ENCODE peak calls at places on chromosomes 2 and 18, in seven cellular contexts. One of them, this sample, is unnamed.

GRCh38 chr2:144325086-144325485 is 194.8 kb downstream of the ZEB2 start:
- DNase-seq in cardiac muscle cell: no peak
- DNase-seq in IMR-90: no peak
- DNase-seq in endothelial cell: no peak
- DNase-seq in HFFc6: no peak
- DNase-seq in Calu3: no peak
- DNase-seq in A549: no peak
- DNase-seq in this sample: no peak

GRCh38 chr2:71361631-71362030 is 30.0 kb downstream of the ZNF638 start:
- DNase-seq in cardiac muscle cell: no peak
- DNase-seq in IMR-90: no peak
- DNase-seq in endothelial cell: no peak
- DNase-seq in HFFc6: no peak
- DNase-seq in Calu3: no peak
- DNase-seq in A549: no peak
- DNase-seq in this sample: no peak

GRCh38 chr2:205768815-205769493 is 86.7 kb downstream of the NRP2 start:
- DNase-seq in cardiac muscle cell: peak; percentile 49
- DNase-seq in IMR-90: peak; percentile 60
- DNase-seq in endothelial cell: no peak
- DNase-seq in HFFc6: no peak
- DNase-seq in Calu3: no peak
- DNase-seq in A549: no peak
- DNase-seq in this sample: no peak

GRCh38 chr2:218010116-218010837 is 7.5 kb upstream of the TNS1 start:
- DNase-seq in cardiac muscle cell: peak; percentile 56
- DNase-seq in IMR-90: peak; percentile 51
- DNase-seq in endothelial cell: peak; percentile 63
- DNase-seq in HFFc6: peak; percentile 33
- DNase-seq in Calu3: peak; percentile 76
- DNase-seq in A549: peak; percentile 25
- DNase-seq in this sample: peak; percentile 53

GRCh38 chr18:49691177-49691608 is 122.1 kb downstream of the ACAA2 start:
- DNase-seq in cardiac muscle cell: peak; percentile 67
- DNase-seq in IMR-90: peak; percentile 93
- DNase-seq in endothelial cell: no peak
- DNase-seq in HFFc6: peak; percentile 90
- DNase-seq in Calu3: no peak
- DNase-seq in A549: peak; percentile 12
- DNase-seq in this sample: no peak

GRCh38 chr2:212495076-212495475 is 43.5 kb downstream of the ERBB4 start:
- DNase-seq in cardiac muscle cell: no peak
- DNase-seq in IMR-90: no peak
- DNase-seq in endothelial cell: no peak
- DNase-seq in HFFc6: no peak
- DNase-seq in Calu3: no peak
- DNase-seq in A549: no peak
- DNase-seq in this sample: no peak

GRCh38 chr2:17301437-17301836 is 216.8 kb downstream of the RAD51AP2 start:
- DNase-seq in cardiac muscle cell: no peak
- DNase-seq in IMR-90: no peak
- DNase-seq in endothelial cell: no peak
- DNase-seq in HFFc6: no peak
- DNase-seq in Calu3: no peak
- DNase-seq in A549: no peak
- DNase-seq in this sample: no peak

GRCh38 chr18:48608581-48608980 is 69.8 kb downstream of the CTIF start:
- DNase-seq in cardiac muscle cell: no peak
- DNase-seq in IMR-90: no peak
- DNase-seq in endothelial cell: no peak
- DNase-seq in HFFc6: no peak
- DNase-seq in Calu3: no peak
- DNase-seq in A549: no peak
- DNase-seq in this sample: peak; percentile 57

GRCh38 chr18:74731097-74731496 is 133.4 kb downstream of the ZNF407 start:
- DNase-seq in cardiac muscle cell: peak; percentile 38
- DNase-seq in IMR-90: peak; percentile 86
- DNase-seq in endothelial cell: no peak
- DNase-seq in HFFc6: peak; percentile 74
- DNase-seq in Calu3: no peak
- DNase-seq in A549: no peak
- DNase-seq in this sample: no peak

GRCh38 chr2:216151313-216152030 is 42.3 kb downstream of the XRCC5 start:
- DNase-seq in cardiac muscle cell: peak; percentile 14
- DNase-seq in IMR-90: peak; percentile 24
- DNase-seq in endothelial cell: no peak
- DNase-seq in HFFc6: peak; percentile 55
- DNase-seq in Calu3: no peak
- DNase-seq in A549: no peak
- DNase-seq in this sample: no peak
- TF ChIP-seq CTCF in cardiac muscle cell: peak; percentile 8
- TF ChIP-seq CTCF in IMR-90: peak; percentile 27
- TF ChIP-seq CTCF in endothelial cell: no peak
- TF ChIP-seq CTCF in HFFc6: peak; percentile 58
- TF ChIP-seq CTCF in Calu3: no peak
- TF ChIP-seq CTCF in A549: peak; percentile 22
- TF ChIP-seq CTCF in this sample: peak; percentile 46

GRCh38 chr2:120769787-120770120 is 34.1 kb downstream of the GLI2 start:
- DNase-seq in cardiac muscle cell: no peak
- DNase-seq in IMR-90: no peak
- DNase-seq in endothelial cell: no peak
- DNase-seq in HFFc6: no peak
- DNase-seq in Calu3: no peak
- DNase-seq in A549: no peak
- DNase-seq in this sample: peak; percentile 10
- TF ChIP-seq CTCF in cardiac muscle cell: no peak
- TF ChIP-seq CTCF in IMR-90: no peak
- TF ChIP-seq CTCF in endothelial cell: no peak
- TF ChIP-seq CTCF in HFFc6: no peak
- TF ChIP-seq CTCF in Calu3: no peak
- TF ChIP-seq CTCF in A549: no peak
- TF ChIP-seq CTCF in this sample: no peak

DNA sequence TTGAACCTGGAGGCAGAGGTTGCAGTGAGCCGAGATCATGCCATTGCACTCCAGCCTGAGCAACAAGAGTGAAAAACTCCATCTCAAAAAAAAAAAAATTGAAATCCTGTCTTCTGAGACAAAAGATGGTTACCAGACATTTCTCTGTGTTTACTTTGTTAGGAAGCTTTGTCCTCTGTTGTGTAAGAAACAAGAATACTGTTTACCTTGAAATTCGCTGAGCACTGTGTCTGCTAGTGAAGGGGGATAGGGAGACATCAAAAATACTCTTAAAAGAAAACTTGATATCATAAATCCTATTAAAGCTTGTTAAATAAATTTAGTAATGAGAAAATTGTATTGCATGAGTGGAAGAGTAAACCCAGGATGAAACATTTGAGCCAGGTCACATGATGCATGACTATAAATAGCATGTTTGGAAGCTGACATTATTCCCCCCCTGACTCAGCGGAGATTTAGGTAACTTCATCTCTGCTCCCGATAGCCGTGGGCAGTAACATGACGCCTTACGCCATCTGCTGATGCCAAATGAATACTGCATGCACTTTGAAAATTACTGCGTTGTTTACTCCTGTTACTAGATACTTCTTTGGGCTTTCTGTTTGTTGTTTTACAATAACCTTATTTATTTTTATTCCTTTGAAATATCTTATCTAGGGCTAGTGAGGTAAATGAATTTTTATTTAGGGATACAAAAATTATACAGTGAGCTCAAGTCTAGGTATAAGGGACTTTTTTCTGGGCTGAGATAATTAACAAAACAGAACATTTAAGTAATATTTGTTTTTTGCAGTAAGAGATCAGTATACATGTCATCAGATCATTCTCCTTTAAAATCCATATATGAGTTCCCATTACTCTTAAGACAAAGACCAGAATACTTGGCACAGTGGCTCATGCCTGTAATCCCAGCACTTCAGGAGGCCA is 134.9 kb downstream of the MAP3K20 start:
- DNase-seq in cardiac muscle cell: peak; percentile 97
- DNase-seq in IMR-90: peak; percentile 97
- DNase-seq in endothelial cell: peak; percentile 59
- DNase-seq in HFFc6: peak; percentile 94
- DNase-seq in Calu3: peak; percentile 65
- DNase-seq in A549: peak; percentile 92
- DNase-seq in this sample: peak; percentile 47
- TF ChIP-seq CTCF in cardiac muscle cell: peak; percentile 92
- TF ChIP-seq CTCF in IMR-90: peak; percentile 97
- TF ChIP-seq CTCF in endothelial cell: peak; percentile 71
- TF ChIP-seq CTCF in HFFc6: peak; percentile 95
- TF ChIP-seq CTCF in Calu3: peak; percentile 82
- TF ChIP-seq CTCF in A549: peak; percentile 96
- TF ChIP-seq CTCF in this sample: peak; percentile 77

GRCh38 chr2:109261906-109262631 is 133.1 kb downstream of the SH3RF3 start:
- DNase-seq in cardiac muscle cell: no peak
- DNase-seq in IMR-90: no peak
- DNase-seq in endothelial cell: no peak
- DNase-seq in HFFc6: no peak
- DNase-seq in Calu3: no peak
- DNase-seq in A549: no peak
- DNase-seq in this sample: no peak

GRCh38 chr2:109260116-109260855 is 131.3 kb downstream of the SH3RF3 start:
- DNase-seq in cardiac muscle cell: no peak
- DNase-seq in IMR-90: no peak
- DNase-seq in endothelial cell: no peak
- DNase-seq in HFFc6: no peak
- DNase-seq in Calu3: no peak
- DNase-seq in A549: no peak
- DNase-seq in this sample: no peak

GRCh38 chr2:109259671-109260070 is 130.7 kb downstream of the SH3RF3 start:
- DNase-seq in cardiac muscle cell: no peak
- DNase-seq in IMR-90: no peak
- DNase-seq in endothelial cell: no peak
- DNase-seq in HFFc6: no peak
- DNase-seq in Calu3: no peak
- DNase-seq in A549: no peak
- DNase-seq in this sample: no peak

GRCh38 chr2:109258905-109259540 is 130.0 kb downstream of the SH3RF3 start:
- DNase-seq in cardiac muscle cell: no peak
- DNase-seq in IMR-90: no peak
- DNase-seq in endothelial cell: no peak
- DNase-seq in HFFc6: no peak
- DNase-seq in Calu3: no peak
- DNase-seq in A549: no peak
- DNase-seq in this sample: no peak

DNA sequence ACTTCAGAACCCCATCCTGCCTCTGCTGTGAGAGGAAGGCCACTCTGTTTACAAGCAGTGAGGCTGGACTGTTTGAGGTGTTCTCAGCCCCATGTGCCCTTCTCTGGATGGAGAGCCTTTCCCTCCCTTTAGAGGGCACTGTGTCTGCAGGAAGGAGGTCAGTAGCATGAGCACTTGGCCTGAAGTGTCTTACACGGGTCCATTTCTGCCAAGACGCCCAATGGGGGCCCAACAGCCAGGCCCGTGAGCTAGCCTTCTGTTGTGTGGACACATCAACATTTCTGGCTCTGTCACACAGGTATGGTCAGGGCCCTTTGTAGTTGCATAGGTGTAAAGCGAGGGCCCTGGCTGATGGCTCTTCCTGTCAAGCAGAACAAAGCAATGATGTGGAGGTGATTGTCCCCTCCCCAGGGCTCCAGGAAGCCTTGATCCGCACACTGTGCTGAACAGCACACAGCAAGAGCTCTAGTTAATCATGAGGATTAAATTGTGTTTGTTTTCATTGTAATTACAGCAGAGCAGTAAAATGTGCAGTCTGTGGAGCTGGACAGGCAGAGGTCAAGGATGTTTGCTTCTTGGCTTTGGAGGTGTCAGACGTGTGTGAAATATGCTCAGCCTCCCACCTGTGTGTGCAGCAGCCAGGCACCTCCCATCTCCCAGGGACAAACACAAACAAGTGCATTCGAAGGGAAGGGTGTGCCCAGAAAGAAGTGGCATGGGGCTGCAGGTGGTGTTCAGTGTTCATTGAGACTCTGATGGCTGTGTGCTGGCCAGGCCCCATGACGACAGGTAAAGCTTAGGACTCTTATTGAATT is 132.1 kb downstream of the SH3RF3 start:
- DNase-seq in cardiac muscle cell: peak; percentile 45
- DNase-seq in IMR-90: peak; percentile 34
- DNase-seq in endothelial cell: no peak
- DNase-seq in HFFc6: peak; percentile 28
- DNase-seq in Calu3: no peak
- DNase-seq in A549: peak; percentile 30
- DNase-seq in this sample: no peak
- TF ChIP-seq CTCF in cardiac muscle cell: peak; percentile 46
- TF ChIP-seq CTCF in IMR-90: peak; percentile 34
- TF ChIP-seq CTCF in endothelial cell: no peak
- TF ChIP-seq CTCF in HFFc6: peak; percentile 64
- TF ChIP-seq CTCF in Calu3: no peak
- TF ChIP-seq CTCF in A549: no peak
- TF ChIP-seq CTCF in this sample: no peak

DNA sequence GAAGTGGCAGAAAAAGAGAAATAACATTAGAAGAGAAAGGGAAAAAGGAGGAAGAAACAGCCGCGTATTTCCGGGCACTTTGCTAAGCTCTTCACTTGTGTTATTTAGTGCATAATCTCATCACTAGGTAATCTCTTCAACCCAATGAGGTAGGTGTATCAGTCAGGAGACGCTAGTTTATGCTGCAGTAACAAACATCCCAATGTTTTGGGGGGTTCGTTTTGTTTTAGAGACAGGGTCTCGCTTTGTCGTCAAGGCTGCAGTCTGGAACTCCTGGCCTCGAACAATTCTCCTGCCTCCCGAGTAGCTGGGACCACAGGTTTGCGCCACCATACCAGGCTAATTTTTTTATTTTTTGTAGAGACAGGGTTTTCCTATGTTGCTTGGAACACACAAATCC is 61.7 kb downstream of the ZFP36L2 start:
- DNase-seq in cardiac muscle cell: no peak
- DNase-seq in IMR-90: no peak
- DNase-seq in endothelial cell: no peak
- DNase-seq in HFFc6: no peak
- DNase-seq in Calu3: no peak
- DNase-seq in A549: no peak
- DNase-seq in this sample: no peak
- TF ChIP-seq CTCF in cardiac muscle cell: no peak
- TF ChIP-seq CTCF in IMR-90: no peak
- TF ChIP-seq CTCF in endothelial cell: no peak
- TF ChIP-seq CTCF in HFFc6: no peak
- TF ChIP-seq CTCF in Calu3: no peak
- TF ChIP-seq CTCF in A549: no peak
- TF ChIP-seq CTCF in this sample: no peak

DNA sequence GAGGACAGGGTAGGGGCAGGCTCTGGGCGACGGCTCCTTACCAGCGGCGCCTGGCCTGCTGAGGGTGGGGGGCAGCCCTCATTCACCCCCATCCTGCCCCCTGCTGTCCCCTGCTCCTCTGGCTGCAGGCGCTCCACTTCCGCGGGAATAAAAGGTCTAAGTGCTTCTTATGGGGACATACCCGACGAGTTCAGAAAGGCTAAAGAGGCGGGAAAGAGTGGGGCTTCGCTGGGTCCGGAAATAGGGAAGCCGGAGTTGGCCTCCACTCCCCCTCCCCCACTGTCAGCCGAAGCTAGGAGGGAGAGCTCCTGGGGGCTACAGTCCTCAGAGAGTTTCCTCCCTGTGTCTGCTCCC is 7.1 kb downstream of the GAD1 start:
- DNase-seq in cardiac muscle cell: no peak
- DNase-seq in IMR-90: no peak
- DNase-seq in endothelial cell: no peak
- DNase-seq in HFFc6: no peak
- DNase-seq in Calu3: no peak
- DNase-seq in A549: no peak
- DNase-seq in this sample: no peak
- TF ChIP-seq CTCF in cardiac muscle cell: no peak
- TF ChIP-seq CTCF in IMR-90: no peak
- TF ChIP-seq CTCF in endothelial cell: no peak
- TF ChIP-seq CTCF in HFFc6: no peak
- TF ChIP-seq CTCF in Calu3: no peak
- TF ChIP-seq CTCF in A549: no peak
- TF ChIP-seq CTCF in this sample: no peak

This sample was measured in glutamatergic neuron.